ENCODE peak calls at places on chromosomes 16 and 17, in five cellular contexts. Y is IMR-90, S is choroid plexus epithelial cell, L is tibial nerve, B is cardiac fibroblast. M is an unnamed sample.

GRCh38 chr16:1262210-1262845 is 6.5 kb downstream of the TPSD1 start:
- DNase-seq in Y (no peak), S (no peak), L (no peak), B (no peak), M (no peak)

GRCh38 chr17:41660221-41660711 is 28.4 kb upstream of the EIF1 start:
- DNase-seq in Y (no peak), S (no peak), L (no peak), B (no peak), M (no peak)

GRCh38 chr16:69340095-69340644 is 598 bp downstream of the NIP7 start:
- DNase-seq in Y (peak), S (peak), L (no peak), B (no peak), M (no peak)

GRCh38 chr16:88710556-88710955 is 4.3 kb downstream of the CTU2 start:
- DNase-seq in Y (no peak), S (no peak), L (no peak), B (no peak), M (no peak)

GRCh38 chr17:72176516-72176851 is 55.7 kb downstream of the SOX9 start:
- DNase-seq in Y (no peak), S (no peak), L (no peak), B (no peak), M (no peak)

GRCh38 chr16:89187337-89188063 is 12.8 kb downstream of the SLC22A31 start:
- DNase-seq in Y (no peak), S (peak), L (no peak), B (peak), M (peak)

GRCh38 chr17:77783991-77784820 is 174.3 kb upstream of the TNRC6C start:
- DNase-seq in Y (no peak), S (no peak), L (no peak), B (no peak), M (no peak)

GRCh38 chr17:78174870-78175642 is 6.7 kb downstream of the SYNGR2 start:
- DNase-seq in Y (no peak), S (no peak), L (no peak), B (no peak), M (no peak)

GRCh38 chr16:851209-851810 is 50.8 kb upstream of the GNG13 start:
- DNase-seq in Y (no peak), S (no peak), L (no peak), B (no peak), M (no peak)

GRCh38 chr17:48618366-48618896 is 3.3 kb upstream of the HOXB8 start:
- DNase-seq in Y (peak), S (peak), L (peak), B (peak), M (peak)

GRCh38 chr16:29662729-29663019 is 373 bp upstream of the SPN start:
- DNase-seq in Y (no peak), S (no peak), L (no peak), B (no peak), M (no peak)

GRCh38 chr16:66342294-66342900 is 24.1 kb upstream of the CDH5 start:
- DNase-seq in Y (no peak), S (peak), L (no peak), B (peak), M (peak)

GRCh38 chr17:81537343-81537855 is 9.2 kb downstream of the FSCN2 start:
- DNase-seq in Y (no peak), S (no peak), L (no peak), B (no peak), M (no peak)

GRCh38 chr17:67528751-67529436 is 151.8 kb downstream of the PITPNC1 start:
- DNase-seq in Y (peak), S (peak), L (peak), B (peak), M (peak)

GRCh38 chr16:50741225-50741807 is 570 bp upstream of the CYLD start:
- DNase-seq in Y (no peak), S (no peak), L (no peak), B (no peak), M (peak)

GRCh38 chr17:50531428-50532025 is 1.0 kb upstream of the EPN3 start:
- DNase-seq in Y (no peak), S (no peak), L (no peak), B (no peak), M (no peak)

GRCh38 chr16:88010343-88010970 is 59.2 kb downstream of the BANP start:
- DNase-seq in Y (no peak), S (no peak), L (no peak), B (no peak), M (no peak)

GRCh38 chr17:57519199-57519598 is 225.9 kb downstream of the CCDC182 start:
- DNase-seq in Y (peak), S (no peak), L (no peak), B (peak), M (no peak)

GRCh38 chr16:54817432-54817831 is 113.2 kb upstream of the IRX5 start:
- DNase-seq in Y (no peak), S (peak), L (no peak), B (peak), M (peak)
- TF ChIP-seq CTCF in Y (no peak), S (peak), L (no peak), B (peak), M (peak)

GRCh38 chr17:79832211-79833109 is 6.8 kb downstream of the CBX4 start:
- DNase-seq in Y (no peak), S (peak), L (no peak), B (no peak), M (no peak)
- H3K4me3 ChIP-seq in Y (no peak), S (peak), L (peak), B (no peak), M (no peak)

GRCh38 chr16:31105677-31106213 is 2.4 kb upstream of the BCKDK start:
- DNase-seq in Y (no peak), S (peak), L (peak), B (peak), M (peak)
- TF ChIP-seq CTCF in Y (peak), S (peak), L (peak), B (peak), M (peak)

GRCh38 chr17:4898927-4899326 is 409 bp upstream of the C17orf107 start:
- DNase-seq in Y (no peak), S (no peak), L (no peak), B (no peak), M (no peak)
- H3K4me3 ChIP-seq in Y (no peak), S (peak), L (peak), B (peak), M (peak)

DNA sequence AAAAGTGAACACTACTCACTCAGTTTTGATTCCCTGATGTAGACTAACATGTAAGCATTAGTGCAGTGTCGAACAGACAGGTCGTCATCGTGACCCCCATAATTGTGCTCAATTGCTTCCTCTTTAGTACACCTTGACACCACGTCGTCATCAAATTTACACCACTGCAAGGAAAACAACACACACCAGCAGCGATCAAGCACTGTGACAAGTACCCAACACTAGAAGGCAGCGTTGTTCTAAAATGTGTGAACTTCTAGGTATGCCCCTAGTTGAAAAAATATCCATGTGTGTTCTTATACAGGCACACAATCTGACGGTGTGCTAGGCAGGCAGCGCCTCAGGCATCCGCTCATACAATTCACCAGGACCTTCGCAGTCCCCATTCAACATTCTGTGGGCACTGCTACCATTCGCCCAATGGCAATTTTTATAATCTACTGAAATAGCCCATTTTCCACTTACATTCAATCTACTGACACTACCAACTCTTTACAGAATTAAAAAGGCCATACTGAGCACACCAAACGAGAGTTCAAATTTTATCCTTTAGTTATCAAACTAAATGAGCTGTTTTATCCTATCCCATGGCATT is 23.1 kb downstream of the LITAFD start:
- DNase-seq in Y (peak), S (peak), L (no peak), B (peak), M (peak)
- TF ChIP-seq CTCF in Y (peak), S (peak), L (no peak), B (peak), M (peak)

GRCh38 chr17:46169913-46170312 is 23.3 kb downstream of the KANSL1 start:
- DNase-seq in Y (no peak), S (no peak), L (no peak), B (no peak), M (no peak)

GRCh38 chr17:46173153-46173552 is 20.1 kb downstream of the KANSL1 start:
- DNase-seq in Y (no peak), S (no peak), L (no peak), B (no peak), M (no peak)

GRCh38 chr17:46167826-46168569 is 25.2 kb downstream of the KANSL1 start:
- DNase-seq in Y (peak), S (peak), L (no peak), B (peak), M (peak)

GRCh38 chr17:46171939-46172338 is 21.3 kb downstream of the KANSL1 start:
- DNase-seq in Y (no peak), S (no peak), L (no peak), B (no peak), M (no peak)

GRCh38 chr17:46170609-46171432 is 22.4 kb downstream of the KANSL1 start:
- DNase-seq in Y (no peak), S (no peak), L (no peak), B (no peak), M (no peak)
- H3K4me3 ChIP-seq in Y (no peak), S (no peak), L (no peak), B (no peak), M (no peak)